ENCODE peak calls at places on chromosome 1, in six cellular contexts. Y is cerebellar nuclear complex; O is NCI-H2081 treated with DMSO at 0.1 percent for 48 hours; Q is HEK293T; P is lower leg skin; F is stimulated activated CD4-positive, alpha-beta T cell treated with anti-CD3 and anti-CD28 coated beads, Interleukin-2, amount 100 ng/mL, for 48 hours. X is an unnamed sample.

GRCh38 chr1:108829498-108829916 is 27.4 kb downstream of the AKNAD1 start:
- DNase-seq in O (no peak), Y (no peak), P (peak), F (no peak), Q (no peak), X (peak)

GRCh38 chr1:206962269-206962668 is 8.0 kb downstream of the FCAMR start:
- DNase-seq in Y (no peak), Q (no peak), O (no peak), P (no peak), F (no peak), X (no peak)

GRCh38 chr1:21703318-21703963 is 34.3 kb upstream of the RAP1GAP start:
- DNase-seq in F (no peak), P (no peak), O (no peak), Q (peak), Y (no peak), X (peak)

GRCh38 chr1:152347116-152347728 is 12.6 kb downstream of the FLG2 start:
- DNase-seq in F (peak), Y (no peak), Q (peak), P (no peak), O (no peak), X (peak)

GRCh38 chr1:78501203-78501602 is 10.4 kb downstream of the PTGFR start:
- DNase-seq in Q (no peak), F (no peak), P (no peak), O (no peak), Y (no peak), X (peak)

GRCh38 chr1:160499631-160500030 is 23.4 kb downstream of the SLAMF6 start:
- DNase-seq in P (no peak), Y (no peak), Q (no peak), F (no peak), O (no peak), X (no peak)

GRCh38 chr1:231629132-231629531 is 2.5 kb downstream of the DISC1 start:
- DNase-seq in F (no peak), P (peak), Q (no peak), O (no peak), Y (no peak), X (no peak)

GRCh38 chr1:12158362-12159092 is 8.3 kb upstream of the TNFRSF1B start:
- DNase-seq in P (no peak), O (no peak), F (no peak), Q (no peak), Y (no peak), X (no peak)

GRCh38 chr1:7438921-7439655 is 332.0 kb upstream of the VAMP3 start:
- DNase-seq in P (no peak), F (no peak), Q (no peak), O (no peak), Y (no peak), X (no peak)

X was measured in PC-3.